ENCODE peak calls at places on chromosomes 1 and 21, in nine cellular contexts. One of them, this sample, is unnamed.

GRCh38 chr1:108540977-108541376 is 18.9 kb upstream of the EEIG2 start:
- DNase-seq in cardiac fibroblast: no peak
- DNase-seq in CD4-positive, alpha-beta memory T cell: no peak
- DNase-seq in choroid plexus epithelial cell: no peak
- DNase-seq in right lobe of liver: no peak
- DNase-seq in heart left ventricle: no peak
- DNase-seq in thyroid gland: no peak
- DNase-seq in lung: no peak
- DNase-seq in kidney epithelial cell: no peak
- DNase-seq in this sample: no peak

GRCh38 chr1:9865745-9866144 is 42.0 kb upstream of the CLSTN1 start:
- DNase-seq in right lobe of liver: no peak
- DNase-seq in thyroid gland: no peak
- DNase-seq in choroid plexus epithelial cell: no peak
- DNase-seq in lung: no peak
- DNase-seq in cardiac fibroblast: no peak
- DNase-seq in heart left ventricle: no peak
- DNase-seq in CD4-positive, alpha-beta memory T cell: no peak
- DNase-seq in kidney epithelial cell: no peak
- DNase-seq in this sample: no peak

GRCh38 chr21:31335957-31336738 is 7.9 kb downstream of the TIAM1 start:
- DNase-seq in kidney epithelial cell: no peak
- DNase-seq in heart left ventricle: peak
- DNase-seq in thyroid gland: no peak
- DNase-seq in CD4-positive, alpha-beta memory T cell: no peak
- DNase-seq in lung: no peak
- DNase-seq in right lobe of liver: no peak
- DNase-seq in choroid plexus epithelial cell: peak
- DNase-seq in cardiac fibroblast: peak
- DNase-seq in this sample: no peak

GRCh38 chr1:40944326-40944725 is 35.2 kb upstream of the CTPS1 start:
- DNase-seq in kidney epithelial cell: peak
- DNase-seq in heart left ventricle: no peak
- DNase-seq in right lobe of liver: peak
- DNase-seq in CD4-positive, alpha-beta memory T cell: no peak
- DNase-seq in cardiac fibroblast: peak
- DNase-seq in thyroid gland: no peak
- DNase-seq in lung: no peak
- DNase-seq in choroid plexus epithelial cell: peak
- DNase-seq in this sample: no peak

GRCh38 chr1:156677616-156678596 is 699 bp upstream of the NES start:
- DNase-seq in choroid plexus epithelial cell: peak
- DNase-seq in CD4-positive, alpha-beta memory T cell: no peak
- DNase-seq in right lobe of liver: no peak
- DNase-seq in lung: no peak
- DNase-seq in kidney epithelial cell: no peak
- DNase-seq in heart left ventricle: peak
- DNase-seq in thyroid gland: peak
- DNase-seq in cardiac fibroblast: peak
- DNase-seq in this sample: peak

GRCh38 chr1:168135982-168136708 is 585 bp downstream of the GPR161 start:
- DNase-seq in lung: no peak
- DNase-seq in thyroid gland: peak
- DNase-seq in choroid plexus epithelial cell: no peak
- DNase-seq in CD4-positive, alpha-beta memory T cell: peak
- DNase-seq in heart left ventricle: peak
- DNase-seq in right lobe of liver: no peak
- DNase-seq in kidney epithelial cell: no peak
- DNase-seq in cardiac fibroblast: peak
- DNase-seq in this sample: no peak

GRCh38 chr1:199243423-199244061 is 604.7 kb downstream of the PTPRC start:
- DNase-seq in kidney epithelial cell: no peak
- DNase-seq in CD4-positive, alpha-beta memory T cell: peak
- DNase-seq in right lobe of liver: peak
- DNase-seq in lung: peak
- DNase-seq in choroid plexus epithelial cell: peak
- DNase-seq in heart left ventricle: peak
- DNase-seq in cardiac fibroblast: peak
- DNase-seq in thyroid gland: no peak
- DNase-seq in this sample: peak

GRCh38 chr1:20721117-20722061 is 3.6 kb upstream of the KIF17 start:
- DNase-seq in thyroid gland: no peak
- DNase-seq in right lobe of liver: peak
- DNase-seq in kidney epithelial cell: no peak
- DNase-seq in choroid plexus epithelial cell: no peak
- DNase-seq in lung: no peak
- DNase-seq in heart left ventricle: no peak
- DNase-seq in cardiac fibroblast: no peak
- DNase-seq in CD4-positive, alpha-beta memory T cell: no peak
- DNase-seq in this sample: no peak

GRCh38 chr1:231170875-231171274 is 9.0 kb downstream of the TRIM67 start:
- DNase-seq in lung: no peak
- DNase-seq in thyroid gland: no peak
- DNase-seq in kidney epithelial cell: no peak
- DNase-seq in right lobe of liver: no peak
- DNase-seq in cardiac fibroblast: no peak
- DNase-seq in CD4-positive, alpha-beta memory T cell: no peak
- DNase-seq in heart left ventricle: no peak
- DNase-seq in choroid plexus epithelial cell: no peak
- DNase-seq in this sample: peak

GRCh38 chr1:242402956-242403355 is 121.5 kb downstream of the PLD5 start:
- DNase-seq in CD4-positive, alpha-beta memory T cell: no peak
- DNase-seq in heart left ventricle: no peak
- DNase-seq in kidney epithelial cell: no peak
- DNase-seq in choroid plexus epithelial cell: no peak
- DNase-seq in thyroid gland: no peak
- DNase-seq in lung: no peak
- DNase-seq in right lobe of liver: no peak
- DNase-seq in cardiac fibroblast: no peak
- DNase-seq in this sample: no peak

GRCh38 chr1:42744030-42744413 is 4.0 kb upstream of the CLDN19 start:
- DNase-seq in CD4-positive, alpha-beta memory T cell: no peak
- DNase-seq in kidney epithelial cell: no peak
- DNase-seq in heart left ventricle: no peak
- DNase-seq in right lobe of liver: no peak
- DNase-seq in choroid plexus epithelial cell: no peak
- DNase-seq in cardiac fibroblast: no peak
- DNase-seq in thyroid gland: no peak
- DNase-seq in lung: no peak
- DNase-seq in this sample: no peak

GRCh38 chr1:11407301-11407994 is 71.5 kb upstream of the DISP3 start:
- DNase-seq in CD4-positive, alpha-beta memory T cell: no peak
- DNase-seq in heart left ventricle: no peak
- DNase-seq in kidney epithelial cell: no peak
- DNase-seq in thyroid gland: no peak
- DNase-seq in right lobe of liver: no peak
- DNase-seq in lung: no peak
- DNase-seq in cardiac fibroblast: no peak
- DNase-seq in choroid plexus epithelial cell: no peak
- DNase-seq in this sample: peak

GRCh38 chr1:59107516-59107915 is 189.4 kb upstream of the FGGY start:
- DNase-seq in choroid plexus epithelial cell: no peak
- DNase-seq in cardiac fibroblast: peak
- DNase-seq in CD4-positive, alpha-beta memory T cell: no peak
- DNase-seq in right lobe of liver: no peak
- DNase-seq in thyroid gland: peak
- DNase-seq in kidney epithelial cell: no peak
- DNase-seq in lung: no peak
- DNase-seq in heart left ventricle: peak
- DNase-seq in this sample: no peak

GRCh38 chr1:185343306-185343705 is 26.3 kb upstream of the IVNS1ABP start:
- DNase-seq in lung: no peak
- DNase-seq in thyroid gland: no peak
- DNase-seq in heart left ventricle: no peak
- DNase-seq in choroid plexus epithelial cell: no peak
- DNase-seq in cardiac fibroblast: no peak
- DNase-seq in right lobe of liver: no peak
- DNase-seq in CD4-positive, alpha-beta memory T cell: no peak
- DNase-seq in kidney epithelial cell: no peak
- DNase-seq in this sample: no peak

GRCh38 chr1:15755643-15756040 is 3.0 kb upstream of the FBLIM1 start:
- DNase-seq in choroid plexus epithelial cell: no peak
- DNase-seq in right lobe of liver: no peak
- DNase-seq in heart left ventricle: no peak
- DNase-seq in lung: no peak
- DNase-seq in kidney epithelial cell: no peak
- DNase-seq in CD4-positive, alpha-beta memory T cell: no peak
- DNase-seq in cardiac fibroblast: no peak
- DNase-seq in thyroid gland: no peak
- DNase-seq in this sample: no peak

GRCh38 chr1:94863919-94864318 is 43.8 kb downstream of the SLC44A3 start:
- DNase-seq in heart left ventricle: no peak
- DNase-seq in thyroid gland: peak
- DNase-seq in kidney epithelial cell: peak
- DNase-seq in right lobe of liver: no peak
- DNase-seq in cardiac fibroblast: peak
- DNase-seq in CD4-positive, alpha-beta memory T cell: no peak
- DNase-seq in choroid plexus epithelial cell: peak
- DNase-seq in lung: peak
- DNase-seq in this sample: no peak

GRCh38 chr1:119736649-119737039 is 24.9 kb downstream of the PHGDH start:
- DNase-seq in thyroid gland: no peak
- DNase-seq in CD4-positive, alpha-beta memory T cell: no peak
- DNase-seq in lung: no peak
- DNase-seq in choroid plexus epithelial cell: no peak
- DNase-seq in heart left ventricle: no peak
- DNase-seq in cardiac fibroblast: no peak
- DNase-seq in right lobe of liver: no peak
- DNase-seq in kidney epithelial cell: no peak
- DNase-seq in this sample: no peak

GRCh38 chr1:233387585-233387984 is 60.1 kb downstream of the MAP3K21 start:
- DNase-seq in CD4-positive, alpha-beta memory T cell: no peak
- DNase-seq in heart left ventricle: no peak
- DNase-seq in lung: no peak
- DNase-seq in cardiac fibroblast: no peak
- DNase-seq in choroid plexus epithelial cell: no peak
- DNase-seq in right lobe of liver: no peak
- DNase-seq in kidney epithelial cell: no peak
- DNase-seq in thyroid gland: no peak
- DNase-seq in this sample: no peak

GRCh38 chr1:84841971-84842370 is 51.0 kb downstream of the LPAR3 start:
- DNase-seq in right lobe of liver: no peak
- DNase-seq in choroid plexus epithelial cell: no peak
- DNase-seq in lung: no peak
- DNase-seq in thyroid gland: no peak
- DNase-seq in kidney epithelial cell: no peak
- DNase-seq in heart left ventricle: no peak
- DNase-seq in CD4-positive, alpha-beta memory T cell: no peak
- DNase-seq in cardiac fibroblast: no peak
- DNase-seq in this sample: no peak
- H3K4me3 ChIP-seq in right lobe of liver: no peak
- H3K4me3 ChIP-seq in choroid plexus epithelial cell: no peak
- H3K4me3 ChIP-seq in lung: no peak
- H3K4me3 ChIP-seq in thyroid gland: no peak
- H3K4me3 ChIP-seq in kidney epithelial cell: no peak
- H3K4me3 ChIP-seq in heart left ventricle: no peak
- H3K4me3 ChIP-seq in CD4-positive, alpha-beta memory T cell: no peak
- H3K4me3 ChIP-seq in cardiac fibroblast: no peak
- H3K4me3 ChIP-seq in this sample: no peak

DNA sequence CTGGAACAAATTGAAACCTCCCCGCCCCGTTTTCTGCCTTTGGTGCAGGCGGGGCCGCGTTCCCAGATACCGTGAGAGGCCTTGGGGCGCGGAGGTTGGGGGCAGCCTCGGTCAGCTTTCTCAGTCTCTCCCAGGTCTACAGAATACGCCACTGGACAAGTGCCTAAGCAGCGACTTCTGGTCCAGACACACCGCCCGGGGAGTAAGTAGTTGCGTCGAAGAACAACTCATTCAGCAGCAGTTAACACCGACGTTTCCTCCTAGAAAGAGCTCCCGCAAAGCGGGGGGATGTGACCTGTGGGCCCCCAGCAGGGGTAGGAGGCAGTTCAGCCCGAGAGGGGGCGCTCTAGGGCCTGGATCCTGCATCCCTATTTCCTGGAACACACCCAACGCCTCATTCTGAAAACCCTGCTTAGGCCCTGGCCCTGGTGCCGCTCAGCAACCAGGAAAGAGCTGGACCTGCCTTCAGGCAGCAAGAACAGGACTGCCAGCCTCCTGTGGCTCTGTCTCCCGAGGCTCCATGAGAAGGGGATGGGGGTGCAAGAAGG is 6.5 kb upstream of the BARHL2 start:
- DNase-seq in lung: no peak
- DNase-seq in thyroid gland: no peak
- DNase-seq in right lobe of liver: no peak
- DNase-seq in choroid plexus epithelial cell: no peak
- DNase-seq in kidney epithelial cell: no peak
- DNase-seq in cardiac fibroblast: no peak
- DNase-seq in CD4-positive, alpha-beta memory T cell: no peak
- DNase-seq in heart left ventricle: no peak
- DNase-seq in this sample: no peak
- H3K4me3 ChIP-seq in lung: no peak
- H3K4me3 ChIP-seq in thyroid gland: no peak
- H3K4me3 ChIP-seq in right lobe of liver: peak
- H3K4me3 ChIP-seq in choroid plexus epithelial cell: peak
- H3K4me3 ChIP-seq in kidney epithelial cell: no peak
- H3K4me3 ChIP-seq in cardiac fibroblast: peak
- H3K4me3 ChIP-seq in CD4-positive, alpha-beta memory T cell: peak
- H3K4me3 ChIP-seq in heart left ventricle: peak
- H3K4me3 ChIP-seq in this sample: no peak

DNA sequence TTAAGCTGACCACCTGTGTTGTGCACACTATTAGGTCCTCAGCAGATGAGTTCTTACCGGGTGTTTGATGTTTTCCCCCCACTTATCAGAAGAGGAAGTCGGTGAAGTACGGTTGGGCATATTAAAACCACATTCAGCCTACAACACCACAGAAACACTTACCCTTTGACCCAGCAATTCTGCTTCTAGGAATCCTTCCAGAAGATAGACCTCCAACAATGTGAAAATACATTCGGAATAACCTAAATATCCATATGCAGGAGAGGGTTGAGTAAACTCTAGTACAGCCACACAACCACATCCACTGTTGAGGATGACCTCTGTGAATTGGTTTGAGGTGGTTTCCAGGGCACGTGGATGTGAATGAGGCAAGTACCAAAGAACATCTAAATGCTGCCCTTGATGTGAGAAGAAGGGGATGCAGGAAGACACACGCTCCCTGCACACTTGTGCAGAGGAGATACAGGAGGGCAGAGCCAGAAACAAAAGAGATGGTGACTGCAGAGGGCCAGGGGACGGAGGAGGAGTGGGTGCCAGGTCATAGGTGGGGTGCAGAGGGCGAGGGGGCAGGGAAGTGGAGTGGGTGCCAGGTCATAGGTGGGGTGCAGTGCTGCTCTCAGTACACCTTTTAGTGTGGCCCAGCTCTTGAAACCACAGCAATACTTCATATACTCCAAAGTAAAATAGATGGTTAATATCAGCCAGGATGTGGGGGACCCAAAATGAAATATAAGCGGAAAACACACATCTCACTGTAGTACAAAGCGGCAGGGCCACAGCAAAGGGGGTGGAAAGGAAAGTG is 12.8 kb downstream of the ADARB1 start:
- DNase-seq in lung: no peak
- DNase-seq in choroid plexus epithelial cell: peak
- DNase-seq in right lobe of liver: no peak
- DNase-seq in cardiac fibroblast: no peak
- DNase-seq in kidney epithelial cell: no peak
- DNase-seq in thyroid gland: no peak
- DNase-seq in heart left ventricle: no peak
- DNase-seq in CD4-positive, alpha-beta memory T cell: peak
- DNase-seq in this sample: peak
- H3K4me3 ChIP-seq in lung: no peak
- H3K4me3 ChIP-seq in choroid plexus epithelial cell: no peak
- H3K4me3 ChIP-seq in right lobe of liver: no peak
- H3K4me3 ChIP-seq in cardiac fibroblast: no peak
- H3K4me3 ChIP-seq in kidney epithelial cell: no peak
- H3K4me3 ChIP-seq in thyroid gland: no peak
- H3K4me3 ChIP-seq in heart left ventricle: no peak
- H3K4me3 ChIP-seq in CD4-positive, alpha-beta memory T cell: peak
- H3K4me3 ChIP-seq in this sample: peak

GRCh38 chr1:235745448-235746136 is 96.0 kb upstream of the GNG4 start:
- DNase-seq in CD4-positive, alpha-beta memory T cell: no peak
- DNase-seq in right lobe of liver: no peak
- DNase-seq in heart left ventricle: no peak
- DNase-seq in cardiac fibroblast: peak
- DNase-seq in lung: no peak
- DNase-seq in choroid plexus epithelial cell: peak
- DNase-seq in kidney epithelial cell: no peak
- DNase-seq in thyroid gland: no peak
- DNase-seq in this sample: no peak
- H3K4me3 ChIP-seq in CD4-positive, alpha-beta memory T cell: no peak
- H3K4me3 ChIP-seq in right lobe of liver: no peak
- H3K4me3 ChIP-seq in heart left ventricle: no peak
- H3K4me3 ChIP-seq in cardiac fibroblast: no peak
- H3K4me3 ChIP-seq in lung: no peak
- H3K4me3 ChIP-seq in choroid plexus epithelial cell: no peak
- H3K4me3 ChIP-seq in kidney epithelial cell: no peak
- H3K4me3 ChIP-seq in thyroid gland: no peak
- H3K4me3 ChIP-seq in this sample: no peak